ENCODE peak calls at places on chromosomes 7 and 10, in ten cellular contexts. U is endothelial cell of umbilical vein, G is lower leg skin, F is prostate gland, S is right lobe of liver, X is upper lobe of left lung, Y is A549, A is suprapubic skin, V is heart left ventricle, D is IMR-90. O is an unnamed sample.
A peak's percentile ranks its signal among the peaks of the same experiment; 100 is the strongest.

GRCh38 chr10:77983384-77984341 is 45.7 kb downstream of the POLR3A start:
- DNase-seq in U (peak; percentile 89), G (no peak), F (no peak), S (no peak), X (no peak), Y (no peak), A (no peak), V (no peak), D (peak; percentile 68), O (no peak)

GRCh38 chr7:35792472-35793224 is 8.2 kb upstream of the SEPTIN7 start:
- DNase-seq in U (peak; percentile 91), G (no peak), F (no peak), S (no peak), X (no peak), Y (no peak), A (no peak), V (no peak), D (peak; percentile 6), O (no peak)

GRCh38 chr7:50264908-50265307 is 39.6 kb upstream of the IKZF1 start:
- DNase-seq in U (no peak), G (no peak), F (no peak), S (no peak), X (no peak), Y (no peak), A (no peak), V (no peak), D (no peak), O (no peak)

GRCh38 chr10:667096-667495 is 22.4 kb downstream of the DIP2C start:
- DNase-seq in U (no peak), G (no peak), F (no peak), S (no peak), X (peak; percentile 44), Y (no peak), A (no peak), V (no peak), D (no peak), O (no peak)

GRCh38 chr7:2120251-2120660 is 112.5 kb downstream of the MAD1L1 start:
- DNase-seq in U (no peak), G (no peak), F (no peak), S (no peak), X (peak; percentile 67), Y (no peak), A (no peak), V (no peak), D (no peak), O (peak; percentile 89)

GRCh38 chr10:116608683-116609594 is 11.8 kb upstream of the PNLIPRP2 start:
- DNase-seq in U (no peak), G (no peak), F (no peak), S (no peak), X (peak; percentile 52), Y (no peak), A (no peak), V (no peak), D (no peak), O (no peak)

GRCh38 chr7:3300221-3300650 is 816 bp upstream of the SDK1 start:
- DNase-seq in U (no peak), G (no peak), F (no peak), S (no peak), X (no peak), Y (peak; percentile 15), A (peak; percentile 77), V (no peak), D (peak; percentile 15), O (no peak)

GRCh38 chr10:133159950-133160812 is at the start of gene KNDC1:
- DNase-seq in U (no peak), G (no peak), F (no peak), S (peak; percentile 50), X (peak; percentile 85), Y (no peak), A (no peak), V (no peak), D (peak; percentile 17), O (peak; percentile 74)

GRCh38 chr7:128922496-128923410 is 12.2 kb upstream of the KCP start:
- DNase-seq in U (no peak), G (no peak), F (no peak), S (no peak), X (peak; percentile 24), Y (no peak), A (peak; percentile 30), V (peak; percentile 8), D (no peak), O (peak; percentile 48)

DNA sequence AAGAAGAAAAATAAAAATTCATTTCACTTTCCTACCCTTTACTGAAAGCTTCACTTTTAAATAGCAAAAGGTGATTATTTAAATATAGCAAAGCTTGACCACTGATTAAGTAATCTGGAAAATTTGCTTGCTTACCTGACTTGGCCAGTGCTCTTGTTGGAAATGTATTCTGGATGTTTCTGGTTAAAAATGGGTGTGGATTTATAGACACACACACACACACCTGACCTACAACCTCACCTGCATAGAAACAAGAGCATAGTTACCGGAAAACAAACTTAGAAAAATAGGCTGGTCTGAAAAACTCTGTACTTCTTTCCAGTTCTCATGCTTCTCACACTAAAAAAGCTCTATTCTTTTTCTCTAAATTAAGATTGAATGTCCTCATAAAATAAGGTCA is at the start of gene AGR3:
- DNase-seq in U (no peak), G (no peak), F (no peak), S (no peak), X (no peak), Y (no peak), A (no peak), V (no peak), D (no peak), O (no peak)
- TF ChIP-seq POLR2A in U (no peak), G (no peak), F (no peak), S (no peak), X (no peak), Y (no peak), A (no peak), V (no peak), D (no peak), O (no peak)

GRCh38 chr10:56360967-56361841 is at the start of gene ZWINT:
- DNase-seq in U (peak; percentile 99), G (peak; percentile 94), F (peak; percentile 92), S (peak; percentile 97), X (peak; percentile 98), Y (peak; percentile 97), A (peak; percentile 95), V (peak; percentile 94), D (peak; percentile 95), O (peak; percentile 97)
- TF ChIP-seq POLR2A in U (peak; percentile 70), G (no peak), F (peak; percentile 49), S (peak; percentile 45), X (no peak), Y (peak; percentile 59), A (no peak), V (peak; percentile 46), D (peak; percentile 56), O (no peak)

GRCh38 chr7:121510858-121511482 is 114.9 kb upstream of the FAM3C start:
- DNase-seq in U (peak; percentile 10), G (no peak), F (no peak), S (no peak), X (no peak), Y (no peak), A (no peak), V (no peak), D (no peak), O (no peak)
- TF ChIP-seq POLR2A in U (no peak), G (no peak), F (no peak), S (no peak), X (no peak), Y (no peak), A (no peak), V (no peak), D (no peak), O (no peak)

DNA sequence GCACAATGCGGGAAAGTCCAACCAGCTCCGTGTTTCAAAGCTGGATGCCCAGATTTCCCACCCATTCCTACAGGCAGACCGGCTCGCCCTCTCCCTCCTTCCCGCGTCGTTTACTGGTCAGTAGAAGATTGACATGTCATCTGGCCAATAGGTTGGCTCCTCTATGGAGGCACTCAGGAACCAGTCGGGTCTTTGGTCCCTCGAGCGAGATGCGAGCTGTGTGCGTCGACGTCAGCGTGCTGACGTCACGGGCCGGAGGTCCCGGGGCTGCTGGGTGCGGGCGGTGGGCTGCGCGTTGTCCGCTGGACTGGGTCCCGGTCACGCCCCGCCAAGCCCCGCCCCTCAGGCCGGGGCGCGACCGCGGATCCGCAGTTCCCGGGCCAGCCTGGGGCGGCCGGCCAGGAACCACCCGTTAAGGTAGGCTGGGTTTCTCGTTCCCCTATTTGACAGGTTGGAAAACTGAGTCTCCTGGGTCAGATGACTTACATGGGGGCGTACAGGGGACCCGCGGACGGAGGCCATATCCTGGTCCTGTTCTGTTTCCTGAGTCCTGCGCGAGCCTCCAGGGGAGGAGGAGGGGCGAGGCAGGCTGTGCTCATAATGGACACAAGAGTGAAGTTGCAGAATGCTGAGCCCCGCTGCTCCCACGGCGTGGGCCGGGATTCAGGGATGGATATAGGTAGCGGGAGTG is at the start of gene STARD3NL:
- DNase-seq in U (peak; percentile 100), G (peak; percentile 99), F (peak; percentile 99), S (peak; percentile 97), X (peak; percentile 98), Y (peak; percentile 100), A (peak; percentile 98), V (peak; percentile 99), D (peak; percentile 100), O (peak; percentile 97)
- TF ChIP-seq POLR2A in U (peak; percentile 71), G (peak; percentile 16), F (peak; percentile 56), S (peak; percentile 62), X (peak; percentile 63), Y (peak; percentile 66), A (peak; percentile 44), V (peak; percentile 63), D (peak; percentile 77), O (peak; percentile 58)

DNA sequence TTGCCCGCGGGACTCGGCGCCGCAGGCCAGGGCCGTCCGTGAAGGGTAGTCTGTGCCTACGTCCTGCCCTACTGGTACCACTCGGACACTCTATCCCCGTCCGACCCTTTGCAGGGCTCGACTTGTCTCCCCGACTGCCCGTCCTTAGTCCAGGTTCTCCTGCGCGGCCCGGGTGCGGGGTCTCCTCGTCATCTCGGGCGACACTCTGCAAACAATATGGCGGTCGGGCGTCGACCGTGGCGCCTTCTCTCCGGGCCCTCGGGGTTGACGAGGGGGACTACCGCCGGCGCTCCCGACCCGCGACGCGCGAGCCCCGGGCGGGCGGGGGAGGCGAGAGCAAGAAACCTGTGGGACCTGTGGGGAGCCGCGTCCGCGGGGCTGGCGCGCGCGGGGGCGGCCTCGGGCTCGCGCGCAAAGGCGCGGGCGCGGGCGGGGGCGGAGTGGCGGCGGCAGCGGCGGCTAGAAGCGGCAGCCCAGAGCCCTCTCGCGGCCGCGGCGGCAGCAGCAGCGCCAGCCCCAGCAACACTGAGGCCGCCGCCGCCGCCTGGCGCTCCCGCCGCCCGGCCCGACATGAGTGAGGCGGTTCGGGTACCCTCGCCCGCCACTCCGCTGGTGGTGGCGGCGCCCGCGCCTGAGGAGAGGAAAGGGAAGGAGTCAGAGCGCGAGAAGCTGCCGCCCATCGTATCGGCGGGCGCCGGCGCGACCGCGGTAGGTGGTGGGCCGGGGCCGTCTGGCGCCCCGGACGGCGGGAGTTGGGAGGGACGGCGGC is at the start of gene HECTD2:
- DNase-seq in U (peak; percentile 72), G (peak; percentile 49), F (peak; percentile 75), S (peak; percentile 85), X (peak; percentile 98), Y (peak; percentile 82), A (peak; percentile 87), V (peak; percentile 88), D (peak; percentile 65), O (peak; percentile 96)
- TF ChIP-seq POLR2A in U (no peak), G (peak; percentile 8), F (no peak), S (peak; percentile 35), X (peak; percentile 71), Y (peak; percentile 9), A (peak; percentile 53), V (no peak), D (peak; percentile 64), O (no peak)

GRCh38 chr10:127972958-127973357 is 66.1 kb downstream of the PTPRE start:
- DNase-seq in U (no peak), G (no peak), F (no peak), S (no peak), X (no peak), Y (no peak), A (no peak), V (no peak), D (no peak), O (no peak)
- TF ChIP-seq POLR2A in U (no peak), G (no peak), F (no peak), S (no peak), X (no peak), Y (no peak), A (no peak), V (no peak), D (no peak), O (no peak)